ENCODE peak calls at places on chromosomes 12 and 14, in nine cellular contexts. One of them, this sample, is unnamed.

GRCh38 chr12:31337952-31338351 is 12.0 kb upstream of the SINHCAF start:
- DNase-seq in RWPE1: no peak
- DNase-seq in A549: no peak
- DNase-seq in Calu3: no peak
- DNase-seq in choroid plexus epithelial cell: no peak
- DNase-seq in MCF 10A: no peak
- DNase-seq in natural killer cell: no peak
- DNase-seq in right atrium auricular region: no peak
- DNase-seq in CD4-positive, alpha-beta T cell: no peak
- DNase-seq in this sample: no peak

GRCh38 chr14:22131749-22132476 is 457.1 kb downstream of the DAD1 start:
- DNase-seq in RWPE1: no peak
- DNase-seq in A549: peak; percentile 27
- DNase-seq in Calu3: peak; percentile 30
- DNase-seq in MCF 10A: peak; percentile 10
- DNase-seq in natural killer cell: peak; percentile 17
- DNase-seq in right atrium auricular region: no peak
- DNase-seq in choroid plexus epithelial cell: peak; percentile 13
- DNase-seq in CD4-positive, alpha-beta T cell: peak; percentile 19
- DNase-seq in this sample: peak; percentile 22

GRCh38 chr14:63290741-63291286 is 27.9 kb downstream of the GPHB5 start:
- DNase-seq in choroid plexus epithelial cell: peak; percentile 58
- DNase-seq in right atrium auricular region: no peak
- DNase-seq in A549: no peak
- DNase-seq in MCF 10A: peak; percentile 2
- DNase-seq in natural killer cell: no peak
- DNase-seq in RWPE1: no peak
- DNase-seq in Calu3: no peak
- DNase-seq in CD4-positive, alpha-beta T cell: no peak
- DNase-seq in this sample: no peak

GRCh38 chr14:53539489-53540126 is 386.5 kb upstream of the DDHD1 start:
- DNase-seq in natural killer cell: no peak
- DNase-seq in choroid plexus epithelial cell: peak; percentile 89
- DNase-seq in right atrium auricular region: peak; percentile 89
- DNase-seq in CD4-positive, alpha-beta T cell: no peak
- DNase-seq in Calu3: peak; percentile 82
- DNase-seq in MCF 10A: peak; percentile 81
- DNase-seq in A549: peak; percentile 86
- DNase-seq in RWPE1: peak; percentile 55
- DNase-seq in this sample: peak; percentile 85

GRCh38 chr12:94150483-94151225 is 2.3 kb downstream of the PLXNC1 start:
- DNase-seq in RWPE1: no peak
- DNase-seq in MCF 10A: no peak
- DNase-seq in natural killer cell: peak; percentile 30
- DNase-seq in CD4-positive, alpha-beta T cell: peak; percentile 10
- DNase-seq in right atrium auricular region: no peak
- DNase-seq in A549: no peak
- DNase-seq in choroid plexus epithelial cell: no peak
- DNase-seq in Calu3: no peak
- DNase-seq in this sample: no peak

GRCh38 chr14:38964630-38965029 is 138.4 kb downstream of the SEC23A start:
- DNase-seq in natural killer cell: no peak
- DNase-seq in right atrium auricular region: no peak
- DNase-seq in A549: peak; percentile 14
- DNase-seq in CD4-positive, alpha-beta T cell: no peak
- DNase-seq in choroid plexus epithelial cell: peak; percentile 79
- DNase-seq in RWPE1: no peak
- DNase-seq in MCF 10A: peak; percentile 8
- DNase-seq in Calu3: no peak
- DNase-seq in this sample: no peak

GRCh38 chr14:104387385-104388010 is 192.1 kb upstream of the C14orf180 start:
- DNase-seq in right atrium auricular region: no peak
- DNase-seq in RWPE1: no peak
- DNase-seq in Calu3: no peak
- DNase-seq in choroid plexus epithelial cell: no peak
- DNase-seq in CD4-positive, alpha-beta T cell: no peak
- DNase-seq in natural killer cell: peak; percentile 10
- DNase-seq in MCF 10A: no peak
- DNase-seq in A549: no peak
- DNase-seq in this sample: no peak

GRCh38 chr12:43951286-43951685 is 115.4 kb downstream of the TMEM117 start:
- DNase-seq in choroid plexus epithelial cell: no peak
- DNase-seq in A549: no peak
- DNase-seq in natural killer cell: no peak
- DNase-seq in MCF 10A: no peak
- DNase-seq in RWPE1: no peak
- DNase-seq in CD4-positive, alpha-beta T cell: no peak
- DNase-seq in right atrium auricular region: no peak
- DNase-seq in Calu3: no peak
- DNase-seq in this sample: no peak

DNA sequence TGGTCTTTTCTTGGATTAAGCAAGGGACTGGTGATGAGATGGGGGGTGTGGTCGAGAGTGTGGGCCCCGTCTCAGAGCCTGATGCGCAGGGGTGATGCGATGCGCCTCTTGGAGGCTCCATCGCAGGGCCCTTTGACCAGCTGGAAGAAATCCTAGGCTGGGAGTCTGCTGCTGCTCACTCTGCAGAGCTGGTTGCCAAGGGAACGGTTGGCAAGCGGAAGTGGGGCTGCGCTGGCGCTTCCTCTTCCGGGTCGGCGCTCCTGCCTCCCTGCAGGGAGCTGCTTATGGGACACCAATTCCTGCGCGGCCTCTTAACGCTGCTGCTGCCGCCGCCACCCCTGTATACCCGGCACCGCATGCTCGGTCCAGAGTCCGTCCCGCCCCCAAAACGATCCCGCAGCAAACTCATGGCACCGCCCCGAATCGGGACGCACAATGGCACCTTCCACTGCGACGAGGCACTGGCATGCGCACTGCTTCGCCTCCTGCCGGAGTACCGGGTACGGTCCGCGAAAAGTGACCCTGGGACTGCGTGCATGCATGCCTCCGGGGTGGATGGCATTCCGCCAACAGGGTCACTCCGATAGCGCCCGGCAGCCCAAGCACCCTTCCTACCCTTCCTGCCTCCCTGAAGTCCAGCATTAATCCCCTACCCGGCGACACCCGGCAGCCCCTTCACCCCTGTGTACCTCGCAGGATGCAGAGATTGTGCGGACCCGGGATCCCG is at the start of gene MYG1:
- DNase-seq in A549: peak; percentile 95
- DNase-seq in MCF 10A: peak; percentile 80
- DNase-seq in Calu3: peak; percentile 80
- DNase-seq in natural killer cell: peak; percentile 70
- DNase-seq in CD4-positive, alpha-beta T cell: peak; percentile 68
- DNase-seq in RWPE1: peak; percentile 78
- DNase-seq in choroid plexus epithelial cell: peak; percentile 90
- DNase-seq in right atrium auricular region: peak; percentile 85
- DNase-seq in this sample: peak; percentile 90
- TF ChIP-seq CTCF in A549: no peak
- TF ChIP-seq CTCF in MCF 10A: no peak
- TF ChIP-seq CTCF in Calu3: no peak
- TF ChIP-seq CTCF in natural killer cell: peak; percentile 19
- TF ChIP-seq CTCF in CD4-positive, alpha-beta T cell: no peak
- TF ChIP-seq CTCF in RWPE1: no peak
- TF ChIP-seq CTCF in choroid plexus epithelial cell: peak; percentile 47
- TF ChIP-seq CTCF in right atrium auricular region: peak; percentile 50
- TF ChIP-seq CTCF in this sample: no peak

GRCh38 chr14:101325319-101325718 is 236.0 kb upstream of the DIO3 start:
- DNase-seq in CD4-positive, alpha-beta T cell: no peak
- DNase-seq in MCF 10A: no peak
- DNase-seq in RWPE1: no peak
- DNase-seq in natural killer cell: no peak
- DNase-seq in A549: no peak
- DNase-seq in choroid plexus epithelial cell: no peak
- DNase-seq in Calu3: no peak
- DNase-seq in right atrium auricular region: no peak
- DNase-seq in this sample: no peak

GRCh38 chr14:101330416-101331140 is 230.7 kb upstream of the DIO3 start:
- DNase-seq in choroid plexus epithelial cell: no peak
- DNase-seq in natural killer cell: no peak
- DNase-seq in Calu3: no peak
- DNase-seq in RWPE1: no peak
- DNase-seq in CD4-positive, alpha-beta T cell: no peak
- DNase-seq in A549: no peak
- DNase-seq in MCF 10A: no peak
- DNase-seq in right atrium auricular region: no peak
- DNase-seq in this sample: no peak

GRCh38 chr14:101332281-101332680 is 229.0 kb upstream of the DIO3 start:
- DNase-seq in MCF 10A: no peak
- DNase-seq in natural killer cell: no peak
- DNase-seq in choroid plexus epithelial cell: no peak
- DNase-seq in Calu3: no peak
- DNase-seq in A549: no peak
- DNase-seq in right atrium auricular region: no peak
- DNase-seq in CD4-positive, alpha-beta T cell: no peak
- DNase-seq in RWPE1: no peak
- DNase-seq in this sample: no peak

GRCh38 chr14:101331141-101331525 is 230.2 kb upstream of the DIO3 start:
- DNase-seq in Calu3: no peak
- DNase-seq in RWPE1: no peak
- DNase-seq in CD4-positive, alpha-beta T cell: no peak
- DNase-seq in choroid plexus epithelial cell: no peak
- DNase-seq in A549: no peak
- DNase-seq in MCF 10A: no peak
- DNase-seq in right atrium auricular region: no peak
- DNase-seq in natural killer cell: no peak
- DNase-seq in this sample: no peak

DNA sequence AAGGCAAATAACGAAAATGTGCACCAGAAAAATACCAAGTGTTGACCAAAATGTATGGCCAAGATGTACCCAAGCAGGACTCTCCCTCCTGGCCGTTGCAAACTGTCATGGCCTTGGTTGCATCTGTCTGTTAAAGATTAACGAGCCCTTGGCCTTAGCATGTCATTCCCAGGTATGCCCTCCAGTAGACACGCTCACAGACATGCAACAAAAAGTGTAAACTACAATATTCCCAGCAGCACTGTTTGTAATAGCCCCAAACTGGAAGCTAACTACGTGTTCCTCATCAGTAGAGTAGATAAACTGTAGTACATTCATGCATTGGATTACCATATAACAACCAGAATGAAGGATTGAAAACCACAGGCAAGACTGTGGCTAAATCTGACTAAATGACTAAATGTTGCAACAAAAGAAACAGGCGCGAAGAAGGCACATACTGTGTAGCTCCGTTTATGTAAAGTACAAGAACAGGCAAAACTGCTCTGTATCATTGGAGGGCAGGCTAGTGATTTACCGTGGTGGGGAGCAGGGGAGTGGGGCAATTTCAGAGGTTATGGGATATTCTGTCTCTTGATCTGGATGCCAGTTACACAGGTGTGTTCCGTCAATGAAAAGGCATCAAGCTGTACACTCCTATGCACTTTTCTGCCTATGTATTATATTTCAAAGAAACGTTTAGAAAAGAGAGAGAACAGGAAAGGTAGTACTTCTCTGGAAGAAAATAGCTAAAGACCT is 232.7 kb upstream of the DIO3 start:
- DNase-seq in RWPE1: no peak
- DNase-seq in right atrium auricular region: no peak
- DNase-seq in A549: no peak
- DNase-seq in natural killer cell: no peak
- DNase-seq in MCF 10A: no peak
- DNase-seq in Calu3: no peak
- DNase-seq in choroid plexus epithelial cell: no peak
- DNase-seq in CD4-positive, alpha-beta T cell: no peak
- DNase-seq in this sample: no peak
- TF ChIP-seq CTCF in RWPE1: no peak
- TF ChIP-seq CTCF in right atrium auricular region: no peak
- TF ChIP-seq CTCF in A549: no peak
- TF ChIP-seq CTCF in natural killer cell: no peak
- TF ChIP-seq CTCF in MCF 10A: no peak
- TF ChIP-seq CTCF in Calu3: no peak
- TF ChIP-seq CTCF in choroid plexus epithelial cell: no peak
- TF ChIP-seq CTCF in CD4-positive, alpha-beta T cell: no peak
- TF ChIP-seq CTCF in this sample: no peak

DNA sequence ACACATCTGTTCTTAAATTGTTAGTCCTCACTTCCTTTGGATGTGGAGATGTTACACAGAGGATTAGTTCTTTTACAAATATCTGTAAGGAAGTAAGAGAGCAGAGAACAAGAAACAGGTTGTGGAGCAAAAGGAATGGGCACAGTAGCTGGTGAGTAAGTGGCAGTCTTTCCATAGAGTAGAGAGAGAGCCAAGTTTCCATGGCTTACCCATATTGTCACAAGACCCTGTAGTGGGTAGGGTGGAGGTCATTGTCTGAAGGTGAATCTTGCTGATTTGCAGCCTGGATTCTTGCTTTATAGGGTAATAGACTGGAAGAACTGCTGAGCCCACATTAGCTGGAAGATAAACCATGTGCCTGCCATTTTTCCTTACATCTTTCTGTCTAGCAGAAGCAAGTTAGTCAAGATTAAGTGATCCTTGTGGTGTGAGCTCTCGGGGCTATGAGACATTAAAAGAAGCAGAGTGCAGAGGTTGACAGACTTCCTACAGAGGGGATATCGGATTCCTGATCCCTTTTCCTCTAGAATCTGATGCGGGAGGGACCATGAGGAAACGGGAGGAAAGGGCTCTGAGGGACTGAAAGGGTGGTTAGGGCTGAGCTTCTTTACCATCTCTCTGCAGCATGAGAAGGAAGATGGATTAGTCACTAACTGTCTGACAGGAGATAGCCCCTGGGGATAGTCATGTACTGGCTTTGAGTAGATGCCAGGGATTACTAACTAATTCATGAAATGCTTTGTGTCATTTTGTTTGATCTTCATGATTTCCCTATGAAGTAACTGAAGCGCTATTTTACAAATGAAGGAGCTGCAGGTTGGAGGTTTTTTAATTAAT is 44.0 kb upstream of the LRTM2 start:
- DNase-seq in MCF 10A: peak; percentile 89
- DNase-seq in CD4-positive, alpha-beta T cell: no peak
- DNase-seq in RWPE1: peak; percentile 88
- DNase-seq in Calu3: no peak
- DNase-seq in natural killer cell: no peak
- DNase-seq in right atrium auricular region: no peak
- DNase-seq in choroid plexus epithelial cell: peak; percentile 76
- DNase-seq in A549: peak; percentile 48
- DNase-seq in this sample: no peak
- TF ChIP-seq CTCF in MCF 10A: no peak
- TF ChIP-seq CTCF in CD4-positive, alpha-beta T cell: no peak
- TF ChIP-seq CTCF in RWPE1: no peak
- TF ChIP-seq CTCF in Calu3: no peak
- TF ChIP-seq CTCF in natural killer cell: no peak
- TF ChIP-seq CTCF in right atrium auricular region: no peak
- TF ChIP-seq CTCF in choroid plexus epithelial cell: no peak
- TF ChIP-seq CTCF in A549: no peak
- TF ChIP-seq CTCF in this sample: no peak

GRCh38 chr12:6533653-6534157 is 612 bp upstream of the GAPDH start:
- DNase-seq in RWPE1: peak; percentile 55
- DNase-seq in A549: peak; percentile 95
- DNase-seq in right atrium auricular region: peak; percentile 76
- DNase-seq in choroid plexus epithelial cell: peak; percentile 80
- DNase-seq in Calu3: peak; percentile 67
- DNase-seq in CD4-positive, alpha-beta T cell: no peak
- DNase-seq in natural killer cell: no peak
- DNase-seq in MCF 10A: peak; percentile 90
- DNase-seq in this sample: peak; percentile 69

GRCh38 chr12:6535960-6536847 is 1.9 kb downstream of the GAPDH start:
- DNase-seq in natural killer cell: no peak
- DNase-seq in A549: no peak
- DNase-seq in right atrium auricular region: no peak
- DNase-seq in RWPE1: no peak
- DNase-seq in MCF 10A: no peak
- DNase-seq in CD4-positive, alpha-beta T cell: no peak
- DNase-seq in Calu3: no peak
- DNase-seq in choroid plexus epithelial cell: no peak
- DNase-seq in this sample: no peak

GRCh38 chr12:6534158-6534913 is at the start of gene GAPDH:
- DNase-seq in CD4-positive, alpha-beta T cell: peak; percentile 72
- DNase-seq in right atrium auricular region: peak; percentile 93
- DNase-seq in A549: peak; percentile 99
- DNase-seq in MCF 10A: peak; percentile 98
- DNase-seq in choroid plexus epithelial cell: peak; percentile 98
- DNase-seq in Calu3: peak; percentile 93
- DNase-seq in RWPE1: peak; percentile 89
- DNase-seq in natural killer cell: peak; percentile 81
- DNase-seq in this sample: peak; percentile 82

GRCh38 chr12:6535697-6535946 is 1.3 kb downstream of the GAPDH start:
- DNase-seq in choroid plexus epithelial cell: no peak
- DNase-seq in A549: no peak
- DNase-seq in RWPE1: no peak
- DNase-seq in CD4-positive, alpha-beta T cell: no peak
- DNase-seq in MCF 10A: no peak
- DNase-seq in right atrium auricular region: no peak
- DNase-seq in natural killer cell: no peak
- DNase-seq in Calu3: no peak
- DNase-seq in this sample: no peak

DNA sequence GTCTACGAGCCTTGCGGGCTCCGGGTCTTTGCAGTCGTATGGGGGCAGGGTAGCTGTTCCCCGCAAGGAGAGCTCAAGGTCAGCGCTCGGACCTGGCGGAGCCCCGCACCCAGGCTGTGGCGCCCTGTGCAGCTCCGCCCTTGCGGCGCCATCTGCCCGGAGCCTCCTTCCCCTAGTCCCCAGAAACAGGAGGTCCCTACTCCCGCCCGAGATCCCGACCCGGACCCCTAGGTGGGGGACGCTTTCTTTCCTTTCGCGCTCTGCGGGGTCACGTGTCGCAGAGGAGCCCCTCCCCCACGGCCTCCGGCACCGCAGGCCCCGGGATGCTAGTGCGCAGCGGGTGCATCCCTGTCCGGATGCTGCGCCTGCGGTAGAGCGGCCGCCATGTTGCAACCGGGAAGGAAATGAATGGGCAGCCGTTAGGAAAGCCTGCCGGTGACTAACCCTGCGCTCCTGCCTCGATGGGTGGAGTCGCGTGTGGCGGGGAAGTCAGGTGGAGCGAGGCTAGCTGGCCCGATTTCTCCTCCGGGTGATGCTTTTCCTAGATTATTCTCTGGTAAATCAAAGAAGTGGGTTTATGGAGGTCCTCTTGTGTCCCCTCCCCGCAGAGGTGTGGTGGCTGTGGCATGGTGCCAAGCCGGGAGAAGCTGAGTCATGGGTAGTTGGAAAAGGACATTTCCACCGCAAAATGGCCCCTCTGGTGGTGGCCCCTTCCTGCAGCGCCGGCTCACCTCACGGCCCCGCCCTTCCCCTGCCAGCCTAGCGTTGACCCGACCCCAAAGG is 788 bp downstream of the GAPDH start:
- DNase-seq in right atrium auricular region: peak; percentile 93
- DNase-seq in natural killer cell: peak; percentile 68
- DNase-seq in Calu3: peak; percentile 70
- DNase-seq in choroid plexus epithelial cell: peak; percentile 88
- DNase-seq in RWPE1: peak; percentile 64
- DNase-seq in MCF 10A: peak; percentile 80
- DNase-seq in CD4-positive, alpha-beta T cell: peak; percentile 50
- DNase-seq in A549: peak; percentile 71
- DNase-seq in this sample: peak; percentile 76
- TF ChIP-seq CTCF in right atrium auricular region: no peak
- TF ChIP-seq CTCF in natural killer cell: peak; percentile 11
- TF ChIP-seq CTCF in Calu3: no peak
- TF ChIP-seq CTCF in choroid plexus epithelial cell: no peak
- TF ChIP-seq CTCF in RWPE1: no peak
- TF ChIP-seq CTCF in MCF 10A: no peak
- TF ChIP-seq CTCF in CD4-positive, alpha-beta T cell: no peak
- TF ChIP-seq CTCF in A549: no peak
- TF ChIP-seq CTCF in this sample: no peak